ENCODE peak calls at places on chromosomes 3 and 15, in four cellular contexts. Y, W, H and U are unnamed samples.

GRCh38 chr3:58041826-58042324 is 33.7 kb downstream of the FLNB start:
- DNase-seq in Y (no peak), H (no peak), W (peak), U (no peak)

GRCh38 chr15:45205192-45205591 is 17.4 kb upstream of the SHF start:
- DNase-seq in W (peak), Y (no peak), H (peak), U (peak)

GRCh38 chr15:30791239-30791638 is 112.5 kb upstream of the FAN1 start:
- DNase-seq in W (no peak), Y (no peak), H (peak), U (no peak)

GRCh38 chr15:39661776-39662175 is 80.9 kb downstream of the THBS1 start:
- DNase-seq in W (peak), H (no peak), Y (no peak), U (no peak)

GRCh38 chr3:128794788-128795649 is 69.0 kb downstream of the RAB7A start:
- DNase-seq in W (peak), H (peak), Y (no peak), U (peak)

GRCh38 chr15:78220713-78221112 is 13.7 kb downstream of the ACSBG1 start:
- DNase-seq in H (no peak), Y (no peak), W (no peak), U (no peak)

GRCh38 chr3:76405196-76405595 is 619.8 kb upstream of the ZNF717 start:
- DNase-seq in W (peak), Y (no peak), H (no peak), U (no peak)

GRCh38 chr15:37104413-37105392 is 4.4 kb upstream of the MEIS2 start:
- DNase-seq in W (peak), Y (no peak), H (peak), U (no peak)

GRCh38 chr15:42146551-42147430 is 9.6 kb downstream of the PLA2G4F start:
- DNase-seq in H (peak), Y (peak), W (no peak), U (no peak)

GRCh38 chr3:126349611-126350501 is 7.4 kb downstream of the KLF15 start:
- DNase-seq in W (no peak), Y (peak), H (no peak), U (peak)

GRCh38 chr15:88256261-88257230 is at the start of gene NTRK3:
- DNase-seq in Y (no peak), H (peak), W (peak), U (no peak)

DNA sequence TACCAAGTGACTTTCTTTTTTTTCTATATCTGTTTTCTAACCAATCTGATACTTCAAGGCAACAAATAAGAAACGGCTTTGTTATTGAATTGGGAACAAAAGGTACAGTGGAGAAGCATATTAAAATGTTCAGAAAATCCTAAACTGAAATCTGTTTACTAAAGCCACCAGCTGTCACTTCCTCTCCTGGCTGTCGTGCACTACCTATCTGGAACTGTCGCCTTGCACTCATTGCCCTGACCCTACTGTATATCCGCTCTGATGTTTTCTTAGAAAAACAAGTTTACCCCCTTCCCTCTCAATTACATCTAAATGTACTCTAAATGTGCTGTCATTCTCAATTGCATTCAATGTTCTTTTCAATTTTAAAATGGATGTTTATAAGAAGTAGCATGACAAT is 439.8 kb upstream of the ARRDC4 start:
- DNase-seq in H (no peak), Y (no peak), W (no peak), U (no peak)
- TF ChIP-seq CTCF in H (no peak), Y (no peak), W (no peak), U (no peak)

GRCh38 chr3:197547618-197548017 is 8.2 kb downstream of the BDH1 start:
- DNase-seq in H (peak), Y (no peak), W (no peak), U (no peak)
- TF ChIP-seq CTCF in H (peak), Y (no peak), W (no peak), U (no peak)

GRCh38 chr15:91853968-91854943 is 748 bp downstream of the SLCO3A1 start:
- DNase-seq in H (peak), Y (peak), W (peak), U (peak)
- TF ChIP-seq CTCF in H (peak), Y (no peak), W (no peak), U (no peak)

GRCh38 chr3:12352253-12352652 is 63.4 kb downstream of the PPARG start:
- DNase-seq in W (no peak), Y (no peak), H (no peak), U (no peak)
- TF ChIP-seq CTCF in W (no peak), Y (no peak), H (no peak), U (no peak)

GRCh38 chr15:66356069-66356358 is 471 bp downstream of the TIPIN start:
- DNase-seq in W (no peak), H (no peak), Y (no peak), U (no peak)

GRCh38 chr15:66364944-66365343 is 8.5 kb upstream of the TIPIN start:
- DNase-seq in Y (no peak), H (no peak), W (no peak), U (no peak)

GRCh38 chr15:66356359-66357236 is at the start of gene TIPIN:
- DNase-seq in H (peak), W (peak), Y (peak), U (peak)

GRCh38 chr15:66362776-66363175 is 6.3 kb upstream of the TIPIN start:
- DNase-seq in W (no peak), H (no peak), Y (no peak), U (no peak)

DNA sequence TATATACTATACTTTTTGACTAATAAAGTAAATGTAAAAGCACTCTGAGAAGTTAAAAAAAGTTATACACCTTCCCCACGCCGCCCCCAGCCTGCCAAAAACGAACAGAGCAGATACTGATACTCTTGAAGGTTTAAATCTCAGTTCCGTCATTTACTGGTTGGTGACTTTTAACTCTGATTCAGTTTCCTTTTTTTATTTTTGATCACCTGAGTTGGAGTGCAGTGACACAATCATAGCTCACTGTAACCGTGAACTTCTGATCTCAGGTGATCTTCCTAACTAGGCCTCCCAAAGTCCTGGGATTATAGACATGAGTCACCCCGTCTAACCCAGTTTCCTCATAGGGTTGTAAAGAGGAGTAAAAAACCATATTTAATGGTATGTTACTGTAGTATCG is 3.3 kb upstream of the TIPIN start:
- DNase-seq in W (no peak), Y (no peak), H (no peak), U (no peak)
- TF ChIP-seq CTCF in W (no peak), Y (no peak), H (no peak), U (no peak)